ENCODE peak calls at places on chromosome 4, in six cellular contexts. One of them, this sample, is unnamed. For H3K27me3, the result is how much of the 10 kb centered on the place peaks cover.

GRCh38 chr4:68738036-68738435 is 67.6 kb upstream of the UGT2B15 start:
- DNase-seq in astrocyte: no peak
- DNase-seq in ovary: no peak
- DNase-seq in breast epithelium: no peak
- DNase-seq in CD4-positive, CD25-positive, alpha-beta regulatory T cell: no peak
- DNase-seq in tibial artery: no peak
- DNase-seq in this sample: no peak

GRCh38 chr4:168550071-168550766 is 53.4 kb downstream of the PALLD start:
- DNase-seq in astrocyte: peak
- DNase-seq in ovary: no peak
- DNase-seq in breast epithelium: no peak
- DNase-seq in CD4-positive, CD25-positive, alpha-beta regulatory T cell: no peak
- DNase-seq in tibial artery: no peak
- DNase-seq in this sample: no peak

GRCh38 chr4:19945501-19945900 is 306.2 kb upstream of the SLIT2 start:
- DNase-seq in astrocyte: no peak
- DNase-seq in ovary: no peak
- DNase-seq in breast epithelium: no peak
- DNase-seq in CD4-positive, CD25-positive, alpha-beta regulatory T cell: no peak
- DNase-seq in tibial artery: no peak
- DNase-seq in this sample: no peak

GRCh38 chr4:54882616-54883015 is 224.9 kb downstream of the KIT start:
- DNase-seq in astrocyte: no peak
- DNase-seq in ovary: no peak
- DNase-seq in breast epithelium: no peak
- DNase-seq in CD4-positive, CD25-positive, alpha-beta regulatory T cell: no peak
- DNase-seq in tibial artery: no peak
- DNase-seq in this sample: no peak

GRCh38 chr4:82833696-82834313 is 35.2 kb upstream of the SCD5 start:
- DNase-seq in astrocyte: peak
- DNase-seq in ovary: no peak
- DNase-seq in breast epithelium: no peak
- DNase-seq in CD4-positive, CD25-positive, alpha-beta regulatory T cell: no peak
- DNase-seq in tibial artery: no peak
- DNase-seq in this sample: no peak

GRCh38 chr4:122632396-122633143 is 11.7 kb upstream of the IL21 start:
- DNase-seq in astrocyte: peak
- DNase-seq in ovary: no peak
- DNase-seq in breast epithelium: no peak
- DNase-seq in CD4-positive, CD25-positive, alpha-beta regulatory T cell: peak
- DNase-seq in tibial artery: no peak
- DNase-seq in this sample: no peak

GRCh38 chr4:126748736-126749135 is 884.0 kb upstream of the INTU start:
- DNase-seq in astrocyte: peak
- DNase-seq in ovary: no peak
- DNase-seq in breast epithelium: no peak
- DNase-seq in CD4-positive, CD25-positive, alpha-beta regulatory T cell: no peak
- DNase-seq in tibial artery: no peak
- DNase-seq in this sample: no peak

GRCh38 chr4:18559492-18559891 is 537.9 kb upstream of the LCORL start:
- DNase-seq in astrocyte: no peak
- DNase-seq in ovary: no peak
- DNase-seq in breast epithelium: no peak
- DNase-seq in CD4-positive, CD25-positive, alpha-beta regulatory T cell: no peak
- DNase-seq in tibial artery: no peak
- DNase-seq in this sample: no peak

GRCh38 chr4:179625391-179625790 is 2183.2 kb upstream of the AGA start:
- DNase-seq in astrocyte: peak
- DNase-seq in ovary: no peak
- DNase-seq in breast epithelium: no peak
- DNase-seq in CD4-positive, CD25-positive, alpha-beta regulatory T cell: no peak
- DNase-seq in tibial artery: no peak
- DNase-seq in this sample: no peak
- H3K27ac ChIP-seq in astrocyte: peak
- H3K27ac ChIP-seq in ovary: no peak
- H3K27ac ChIP-seq in breast epithelium: no peak
- H3K27ac ChIP-seq in CD4-positive, CD25-positive, alpha-beta regulatory T cell: no peak
- H3K27ac ChIP-seq in tibial artery: no peak
- H3K27ac ChIP-seq in this sample: no peak

GRCh38 chr4:4401049-4401448 is 14.1 kb downstream of the NSG1 start:
- DNase-seq in astrocyte: no peak
- DNase-seq in ovary: no peak
- DNase-seq in breast epithelium: no peak
- DNase-seq in CD4-positive, CD25-positive, alpha-beta regulatory T cell: no peak
- DNase-seq in tibial artery: no peak
- DNase-seq in this sample: no peak
- H3K27me3 ChIP-seq in astrocyte: under half
- H3K27me3 ChIP-seq in ovary: under half
- H3K27me3 ChIP-seq in breast epithelium: under half
- H3K27me3 ChIP-seq in CD4-positive, CD25-positive, alpha-beta regulatory T cell: under half
- H3K27me3 ChIP-seq in tibial artery: under half
- H3K27me3 ChIP-seq in this sample: under half

DNA sequence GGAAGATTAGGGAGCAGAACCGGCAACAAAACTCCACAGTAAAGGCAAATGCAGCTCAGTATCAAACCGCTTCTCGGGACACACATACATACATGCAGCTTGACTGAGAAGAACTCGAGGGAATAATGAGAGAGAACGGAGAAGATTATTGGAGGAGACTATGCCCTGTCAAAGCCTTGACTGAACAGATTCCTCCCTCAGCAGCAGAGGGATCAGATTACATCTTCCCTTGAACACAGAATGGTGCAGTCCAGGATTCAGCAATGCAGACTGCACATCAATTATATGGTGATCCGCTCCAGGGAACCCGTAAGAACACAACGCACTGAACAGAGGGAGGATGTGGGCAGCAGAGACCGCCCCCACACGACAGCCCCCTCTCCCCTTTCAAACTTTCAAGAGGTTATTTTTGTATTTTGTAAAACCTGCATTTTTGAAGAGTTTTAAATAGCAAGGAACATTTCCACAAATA is 183.2 kb downstream of the FBXW7 start:
- DNase-seq in astrocyte: peak
- DNase-seq in ovary: peak
- DNase-seq in breast epithelium: peak
- DNase-seq in CD4-positive, CD25-positive, alpha-beta regulatory T cell: peak
- DNase-seq in tibial artery: peak
- DNase-seq in this sample: no peak
- H3K27ac ChIP-seq in astrocyte: peak
- H3K27ac ChIP-seq in ovary: peak
- H3K27ac ChIP-seq in breast epithelium: peak
- H3K27ac ChIP-seq in CD4-positive, CD25-positive, alpha-beta regulatory T cell: no peak
- H3K27ac ChIP-seq in tibial artery: peak
- H3K27ac ChIP-seq in this sample: no peak

GRCh38 chr4:173534439-173534838 is 4.4 kb upstream of the HAND2 start:
- DNase-seq in astrocyte: no peak
- DNase-seq in ovary: no peak
- DNase-seq in breast epithelium: no peak
- DNase-seq in CD4-positive, CD25-positive, alpha-beta regulatory T cell: no peak
- DNase-seq in tibial artery: no peak
- DNase-seq in this sample: no peak
- H3K27me3 ChIP-seq in astrocyte: half or more
- H3K27me3 ChIP-seq in ovary: under half
- H3K27me3 ChIP-seq in breast epithelium: under half
- H3K27me3 ChIP-seq in CD4-positive, CD25-positive, alpha-beta regulatory T cell: half or more
- H3K27me3 ChIP-seq in tibial artery: under half
- H3K27me3 ChIP-seq in this sample: half or more

DNA sequence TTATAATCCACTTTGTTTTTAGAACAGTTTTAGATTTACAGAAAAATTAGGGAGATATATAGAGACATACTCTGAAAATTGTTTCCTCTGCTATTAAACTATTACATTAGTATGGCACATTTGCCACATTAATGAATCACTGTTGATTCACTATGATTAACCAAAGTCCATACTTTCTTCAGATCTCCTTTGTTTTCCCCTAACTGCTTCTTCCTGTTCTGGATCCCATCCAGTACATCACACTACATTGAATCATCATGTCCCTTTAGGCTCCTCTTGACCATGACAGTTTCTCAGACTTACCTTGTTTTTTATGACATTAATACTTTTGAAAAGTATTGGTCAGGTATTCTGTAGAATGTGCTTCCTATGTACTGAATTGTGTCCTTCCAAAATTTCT is 109.2 kb upstream of the EDNRA start:
- DNase-seq in astrocyte: peak
- DNase-seq in ovary: no peak
- DNase-seq in breast epithelium: no peak
- DNase-seq in CD4-positive, CD25-positive, alpha-beta regulatory T cell: no peak
- DNase-seq in tibial artery: no peak
- DNase-seq in this sample: no peak
- H3K27ac ChIP-seq in astrocyte: peak
- H3K27ac ChIP-seq in ovary: no peak
- H3K27ac ChIP-seq in breast epithelium: no peak
- H3K27ac ChIP-seq in CD4-positive, CD25-positive, alpha-beta regulatory T cell: no peak
- H3K27ac ChIP-seq in tibial artery: no peak
- H3K27ac ChIP-seq in this sample: no peak

GRCh38 chr4:135966936-135967335 is 1565.4 kb downstream of the PCDH18 start:
- DNase-seq in astrocyte: no peak
- DNase-seq in ovary: no peak
- DNase-seq in breast epithelium: no peak
- DNase-seq in CD4-positive, CD25-positive, alpha-beta regulatory T cell: no peak
- DNase-seq in tibial artery: no peak
- DNase-seq in this sample: no peak
- H3K27me3 ChIP-seq in astrocyte: under half
- H3K27me3 ChIP-seq in ovary: under half
- H3K27me3 ChIP-seq in breast epithelium: under half
- H3K27me3 ChIP-seq in CD4-positive, CD25-positive, alpha-beta regulatory T cell: under half
- H3K27me3 ChIP-seq in tibial artery: under half
- H3K27me3 ChIP-seq in this sample: under half

GRCh38 chr4:21921526-21922180 is 26.9 kb downstream of the KCNIP4 start:
- DNase-seq in astrocyte: no peak
- DNase-seq in ovary: no peak
- DNase-seq in breast epithelium: no peak
- DNase-seq in CD4-positive, CD25-positive, alpha-beta regulatory T cell: no peak
- DNase-seq in tibial artery: no peak
- DNase-seq in this sample: no peak
- H3K27ac ChIP-seq in astrocyte: no peak
- H3K27ac ChIP-seq in ovary: no peak
- H3K27ac ChIP-seq in breast epithelium: no peak
- H3K27ac ChIP-seq in CD4-positive, CD25-positive, alpha-beta regulatory T cell: no peak
- H3K27ac ChIP-seq in tibial artery: no peak
- H3K27ac ChIP-seq in this sample: no peak

DNA sequence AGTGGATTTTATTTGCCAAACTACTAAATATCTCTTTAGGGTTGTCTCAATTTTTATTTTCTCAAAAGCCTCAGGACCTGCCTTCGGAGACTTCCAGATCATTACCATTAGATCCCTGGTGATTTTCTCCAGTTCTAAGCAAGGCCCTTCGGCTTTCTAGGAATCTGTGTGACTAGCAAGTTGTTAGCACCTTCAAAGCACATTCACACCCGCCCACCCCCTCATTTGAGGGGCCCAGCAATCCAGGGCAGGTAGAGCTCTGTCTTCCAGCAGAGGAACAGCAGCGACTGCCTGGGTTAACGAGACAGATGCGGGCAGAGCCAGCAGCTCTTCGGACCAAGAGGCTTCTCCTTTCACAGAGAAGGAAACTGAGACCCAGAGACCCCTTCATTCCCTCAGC is 2.0 kb downstream of the WDR1 start:
- DNase-seq in astrocyte: no peak
- DNase-seq in ovary: no peak
- DNase-seq in breast epithelium: no peak
- DNase-seq in CD4-positive, CD25-positive, alpha-beta regulatory T cell: no peak
- DNase-seq in tibial artery: no peak
- DNase-seq in this sample: no peak
- H3K27me3 ChIP-seq in astrocyte: under half
- H3K27me3 ChIP-seq in ovary: under half
- H3K27me3 ChIP-seq in breast epithelium: under half
- H3K27me3 ChIP-seq in CD4-positive, CD25-positive, alpha-beta regulatory T cell: under half
- H3K27me3 ChIP-seq in tibial artery: under half
- H3K27me3 ChIP-seq in this sample: under half

GRCh38 chr4:137660211-137660610 is 127.9 kb upstream of the PCDH18 start:
- DNase-seq in astrocyte: no peak
- DNase-seq in ovary: no peak
- DNase-seq in breast epithelium: no peak
- DNase-seq in CD4-positive, CD25-positive, alpha-beta regulatory T cell: no peak
- DNase-seq in tibial artery: no peak
- DNase-seq in this sample: no peak

GRCh38 chr4:137663376-137664054 is 131.2 kb upstream of the PCDH18 start:
- DNase-seq in astrocyte: no peak
- DNase-seq in ovary: no peak
- DNase-seq in breast epithelium: no peak
- DNase-seq in CD4-positive, CD25-positive, alpha-beta regulatory T cell: no peak
- DNase-seq in tibial artery: no peak
- DNase-seq in this sample: no peak

GRCh38 chr4:137664055-137664405 is 131.7 kb upstream of the PCDH18 start:
- DNase-seq in astrocyte: peak
- DNase-seq in ovary: no peak
- DNase-seq in breast epithelium: no peak
- DNase-seq in CD4-positive, CD25-positive, alpha-beta regulatory T cell: no peak
- DNase-seq in tibial artery: no peak
- DNase-seq in this sample: no peak

GRCh38 chr4:137668885-137669284 is 136.6 kb upstream of the PCDH18 start:
- DNase-seq in astrocyte: no peak
- DNase-seq in ovary: no peak
- DNase-seq in breast epithelium: no peak
- DNase-seq in CD4-positive, CD25-positive, alpha-beta regulatory T cell: no peak
- DNase-seq in tibial artery: no peak
- DNase-seq in this sample: no peak

DNA sequence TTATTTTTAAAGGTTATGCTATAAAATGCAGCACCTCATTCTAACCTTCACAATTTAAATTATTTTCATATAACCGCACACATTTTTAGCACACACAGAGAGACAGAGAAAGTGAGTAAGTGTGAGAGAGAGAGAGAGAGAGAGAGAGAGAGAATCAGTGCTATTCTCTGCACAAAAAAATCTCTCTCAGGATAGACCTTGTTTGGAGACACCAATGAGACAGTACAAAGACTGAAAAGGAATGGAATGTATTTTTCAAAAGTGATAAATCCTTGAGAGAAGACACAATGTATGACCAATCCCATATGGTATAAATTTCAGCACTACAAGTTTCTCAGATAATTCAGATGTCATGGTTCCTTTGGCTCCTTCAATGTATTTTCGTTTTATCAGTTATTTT is 132.1 kb upstream of the PCDH18 start:
- DNase-seq in astrocyte: no peak
- DNase-seq in ovary: no peak
- DNase-seq in breast epithelium: no peak
- DNase-seq in CD4-positive, CD25-positive, alpha-beta regulatory T cell: no peak
- DNase-seq in tibial artery: no peak
- DNase-seq in this sample: no peak
- H3K27ac ChIP-seq in astrocyte: peak
- H3K27ac ChIP-seq in ovary: peak
- H3K27ac ChIP-seq in breast epithelium: no peak
- H3K27ac ChIP-seq in CD4-positive, CD25-positive, alpha-beta regulatory T cell: no peak
- H3K27ac ChIP-seq in tibial artery: peak
- H3K27ac ChIP-seq in this sample: no peak

GRCh38 chr4:7150083-7150635 is 42.2 kb upstream of the SORCS2 start:
- DNase-seq in astrocyte: no peak
- DNase-seq in ovary: no peak
- DNase-seq in breast epithelium: no peak
- DNase-seq in CD4-positive, CD25-positive, alpha-beta regulatory T cell: no peak
- DNase-seq in tibial artery: no peak
- DNase-seq in this sample: no peak
- H3K27me3 ChIP-seq in astrocyte: under half
- H3K27me3 ChIP-seq in ovary: under half
- H3K27me3 ChIP-seq in breast epithelium: under half
- H3K27me3 ChIP-seq in CD4-positive, CD25-positive, alpha-beta regulatory T cell: under half
- H3K27me3 ChIP-seq in tibial artery: under half
- H3K27me3 ChIP-seq in this sample: under half